ENCODE peak calls at places on chromosomes 6 and 20, in six cellular contexts. W is uterus, Y is lower leg skin, R is right lobe of liver, Q is A549, N is breast epithelium. I is an unnamed sample.

GRCh38 chr6:4280721-4281120 is 145.3 kb upstream of the ECI2 start:
- DNase-seq in R (no peak), Q (peak), N (no peak), Y (peak), W (no peak), I (no peak)

GRCh38 chr6:39202166-39202565 is 27.1 kb downstream of the KCNK5 start:
- DNase-seq in Q (no peak), Y (no peak), W (no peak), N (no peak), R (no peak), I (no peak)

GRCh38 chr6:9456241-9456658 is 958.6 kb downstream of the TFAP2A start:
- DNase-seq in Q (no peak), R (no peak), N (no peak), Y (no peak), W (no peak), I (no peak)

GRCh38 chr6:46997646-46998045 is 44.5 kb downstream of the ADGRF1 start:
- DNase-seq in R (no peak), Y (no peak), Q (no peak), W (no peak), N (no peak), I (no peak)

GRCh38 chr6:147022041-147022440 is 182.2 kb upstream of the STXBP5 start:
- DNase-seq in Y (no peak), W (no peak), Q (no peak), R (no peak), N (no peak), I (no peak)

GRCh38 chr6:97055743-97056142 is 131.2 kb downstream of the KLHL32 start:
- DNase-seq in Y (no peak), Q (no peak), W (no peak), R (no peak), N (no peak), I (no peak)

GRCh38 chr20:18793625-18794427 is 19.8 kb upstream of the SCP2D1 start:
- DNase-seq in R (peak), Y (peak), N (peak), W (peak), Q (peak), I (peak)

GRCh38 chr20:37279820-37280219 is 9.6 kb upstream of the MANBAL start:
- DNase-seq in W (no peak), Q (no peak), N (no peak), Y (no peak), R (no peak), I (no peak)

GRCh38 chr6:161418458-161418945 is 144.6 kb upstream of the AGPAT4 start:
- DNase-seq in Y (peak), N (no peak), R (no peak), Q (peak), W (peak), I (peak)

GRCh38 chr6:36873612-36874011 is 991 bp downstream of the PPIL1 start:
- DNase-seq in Q (peak), N (no peak), W (no peak), Y (no peak), R (no peak), I (no peak)

GRCh38 chr6:100175814-100176275 is 181.8 kb upstream of the MCHR2 start:
- DNase-seq in Y (no peak), W (no peak), N (no peak), Q (peak), R (no peak), I (no peak)

GRCh38 chr6:72218125-72218524 is 331.8 kb downstream of the RIMS1 start:
- DNase-seq in Y (no peak), N (no peak), Q (peak), W (no peak), R (peak), I (no peak)

DNA sequence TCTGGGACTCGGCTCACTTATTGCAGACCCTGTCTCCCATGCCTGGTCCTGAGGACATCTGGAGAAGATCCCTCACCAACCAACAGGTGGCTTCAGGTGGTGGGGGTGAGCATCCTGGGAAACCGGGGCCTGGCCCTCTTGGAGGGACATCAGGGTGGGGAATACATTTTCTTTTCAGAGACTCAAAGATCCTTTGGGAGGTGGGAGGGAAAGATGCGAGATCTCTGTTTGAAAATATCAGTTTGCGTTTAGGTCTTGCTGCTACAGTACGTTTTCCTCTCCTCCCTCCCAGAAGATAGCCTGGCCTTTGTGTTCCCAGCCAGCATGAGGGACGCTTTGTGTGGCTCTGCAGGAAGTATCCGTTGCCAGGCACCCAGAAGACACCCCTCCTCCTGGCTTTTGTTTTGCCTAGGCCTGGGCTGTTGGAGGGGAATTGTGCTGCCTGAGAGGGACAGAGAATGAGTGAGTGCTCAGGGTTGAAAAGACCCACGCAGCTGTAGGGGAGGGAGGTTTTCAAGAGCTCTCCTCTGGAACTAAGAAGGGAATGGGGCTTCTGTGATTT is 21.8 kb upstream of the SLC2A12 start:
- DNase-seq in R (no peak), Y (no peak), N (no peak), W (no peak), Q (no peak), I (no peak)
- H3K4me3 ChIP-seq in R (no peak), Y (no peak), N (no peak), W (no peak), Q (no peak), I (no peak)

GRCh38 chr20:55424446-55424845 is 580.9 kb downstream of the CBLN4 start:
- DNase-seq in Y (no peak), Q (no peak), N (no peak), W (no peak), R (no peak), I (no peak)
- TF ChIP-seq POLR2A in Y (no peak), Q (no peak), N (no peak), W (no peak), R (no peak), I (no peak)

DNA sequence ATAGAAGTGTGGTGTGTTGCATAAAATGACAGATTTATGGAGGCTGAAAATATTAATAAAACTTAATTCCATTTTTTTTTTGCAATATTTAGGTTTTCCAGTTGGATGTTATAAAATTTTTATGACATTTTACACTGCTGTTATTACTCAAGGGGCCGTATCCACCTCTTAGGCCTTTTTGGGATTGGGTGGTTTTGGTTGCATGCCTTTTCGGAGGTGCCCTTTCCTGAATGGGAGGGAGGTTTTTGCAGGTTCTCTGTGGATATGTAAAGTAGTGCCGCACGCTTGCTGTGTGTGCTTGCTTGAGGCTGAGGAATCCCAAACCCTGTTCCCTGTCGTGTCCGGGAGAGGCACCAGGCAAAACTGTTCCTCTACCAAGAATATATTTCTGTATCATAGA is 6.8 kb downstream of the ARID1B start:
- DNase-seq in Q (no peak), W (no peak), R (no peak), Y (no peak), N (no peak), I (no peak)
- H3K4me3 ChIP-seq in Q (no peak), W (no peak), R (no peak), Y (no peak), N (peak), I (peak)

DNA sequence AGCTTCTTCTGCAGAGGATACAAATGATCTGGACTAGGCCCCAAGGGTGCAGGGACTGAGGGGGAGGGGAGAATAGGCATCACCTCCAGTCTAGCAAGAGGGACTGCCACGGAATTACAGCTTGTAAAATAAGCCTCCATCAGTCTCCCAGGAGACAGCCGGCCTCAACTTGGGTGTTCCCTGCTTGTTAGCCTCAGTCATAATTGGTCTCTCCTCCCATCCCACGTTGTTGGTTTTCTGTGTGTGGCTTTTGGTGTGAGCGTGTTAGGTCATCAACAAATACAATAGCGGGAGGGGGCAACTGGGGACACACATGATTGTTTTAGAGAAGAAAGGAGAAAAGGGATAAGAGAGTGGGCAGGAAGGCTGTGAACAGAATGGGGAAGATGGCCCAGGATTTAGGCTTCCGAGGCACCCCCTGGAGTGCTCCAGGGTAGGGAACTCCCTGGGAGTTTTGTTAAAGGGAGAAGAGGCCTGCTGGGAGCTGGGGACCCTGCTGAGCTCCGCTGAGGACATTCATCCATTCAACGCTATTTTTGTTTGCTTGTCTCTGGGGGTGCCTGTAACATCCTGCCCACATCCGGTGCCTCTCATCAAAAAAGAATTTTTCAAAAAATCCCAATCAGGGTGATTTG is 9.2 kb downstream of the FOXA2 start:
- DNase-seq in W (no peak), Q (peak), N (no peak), R (no peak), Y (no peak), I (no peak)
- TF ChIP-seq POLR2A in W (no peak), Q (no peak), N (no peak), R (no peak), Y (no peak), I (no peak)

GRCh38 chr6:56690519-56691200 is 48.0 kb upstream of the DST start:
- DNase-seq in W (no peak), Q (no peak), Y (no peak), R (no peak), N (no peak), I (no peak)

GRCh38 chr6:56689663-56690062 is 47.0 kb upstream of the DST start:
- DNase-seq in R (no peak), Q (no peak), Y (no peak), N (no peak), W (no peak), I (no peak)

GRCh38 chr6:56693246-56693607 is 50.5 kb upstream of the DST start:
- DNase-seq in Q (peak), R (peak), N (peak), Y (peak), W (peak), I (peak)

GRCh38 chr6:56692586-56693245 is 50.0 kb upstream of the DST start:
- DNase-seq in N (no peak), R (no peak), Q (no peak), W (no peak), Y (no peak), I (no peak)

GRCh38 chr6:56691201-56691595 is 48.5 kb upstream of the DST start:
- DNase-seq in Y (no peak), N (no peak), R (no peak), W (no peak), Q (no peak), I (no peak)
- H3K4me3 ChIP-seq in Y (no peak), N (peak), R (peak), W (no peak), Q (peak), I (no peak)

GRCh38 chr20:62301773-62302340 is 940 bp upstream of the ADRM1 start:
- DNase-seq in N (peak), Y (peak), W (peak), R (peak), Q (peak), I (peak)

GRCh38 chr20:62299666-62300236 is 3.0 kb upstream of the ADRM1 start:
- DNase-seq in N (no peak), R (no peak), W (no peak), Q (no peak), Y (no peak), I (no peak)

GRCh38 chr20:62298577-62299249 is 4.1 kb upstream of the ADRM1 start:
- DNase-seq in Y (no peak), R (peak), N (no peak), Q (no peak), W (no peak), I (no peak)

GRCh38 chr20:62301111-62301668 is 1.6 kb upstream of the ADRM1 start:
- DNase-seq in W (no peak), R (no peak), Q (no peak), N (no peak), Y (no peak), I (no peak)

DNA sequence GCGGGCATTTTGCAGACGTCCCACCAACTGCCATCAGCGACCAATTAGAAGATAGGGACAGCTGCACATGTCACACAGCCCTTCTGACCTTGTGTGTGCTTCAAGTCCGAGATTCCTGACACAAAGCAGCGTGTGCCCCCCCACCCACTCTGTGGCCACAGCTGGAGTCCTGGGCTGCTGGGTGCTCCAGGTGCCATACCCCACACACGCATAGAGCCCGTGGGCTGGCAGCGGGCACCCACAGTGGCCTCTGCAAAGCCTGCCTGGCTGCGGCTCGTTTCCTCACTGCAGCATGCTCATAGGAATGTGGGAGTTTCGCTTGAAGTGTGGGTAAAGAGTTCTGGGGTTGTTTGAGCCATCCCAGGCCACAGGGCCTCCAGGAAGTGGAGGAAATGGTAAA is 2.5 kb upstream of the ADRM1 start:
- DNase-seq in W (no peak), Y (no peak), N (no peak), Q (no peak), R (no peak), I (no peak)
- TF ChIP-seq POLR2A in W (no peak), Y (no peak), N (no peak), Q (no peak), R (no peak), I (no peak)

GRCh38 chr6:38064431-38064830 is 244.9 kb downstream of the ZFAND3 start:
- DNase-seq in Y (no peak), Q (no peak), N (no peak), R (no peak), W (no peak), I (no peak)

GRCh38 chr6:38063973-38064372 is 244.4 kb downstream of the ZFAND3 start:
- DNase-seq in R (no peak), N (no peak), Y (no peak), W (no peak), Q (no peak), I (no peak)

GRCh38 chr6:38067263-38067980 is 247.9 kb downstream of the ZFAND3 start:
- DNase-seq in Y (no peak), Q (no peak), W (no peak), N (no peak), R (no peak), I (no peak)

GRCh38 chr6:38068854-38069253 is 249.3 kb downstream of the ZFAND3 start:
- DNase-seq in Y (no peak), R (no peak), Q (peak), W (no peak), N (no peak), I (peak)

GRCh38 chr6:38065734-38066133 is 246.2 kb downstream of the ZFAND3 start:
- DNase-seq in N (no peak), R (no peak), W (no peak), Q (no peak), Y (no peak), I (no peak)
- H3K4me3 ChIP-seq in N (no peak), R (no peak), W (no peak), Q (no peak), Y (no peak), I (no peak)

DNA sequence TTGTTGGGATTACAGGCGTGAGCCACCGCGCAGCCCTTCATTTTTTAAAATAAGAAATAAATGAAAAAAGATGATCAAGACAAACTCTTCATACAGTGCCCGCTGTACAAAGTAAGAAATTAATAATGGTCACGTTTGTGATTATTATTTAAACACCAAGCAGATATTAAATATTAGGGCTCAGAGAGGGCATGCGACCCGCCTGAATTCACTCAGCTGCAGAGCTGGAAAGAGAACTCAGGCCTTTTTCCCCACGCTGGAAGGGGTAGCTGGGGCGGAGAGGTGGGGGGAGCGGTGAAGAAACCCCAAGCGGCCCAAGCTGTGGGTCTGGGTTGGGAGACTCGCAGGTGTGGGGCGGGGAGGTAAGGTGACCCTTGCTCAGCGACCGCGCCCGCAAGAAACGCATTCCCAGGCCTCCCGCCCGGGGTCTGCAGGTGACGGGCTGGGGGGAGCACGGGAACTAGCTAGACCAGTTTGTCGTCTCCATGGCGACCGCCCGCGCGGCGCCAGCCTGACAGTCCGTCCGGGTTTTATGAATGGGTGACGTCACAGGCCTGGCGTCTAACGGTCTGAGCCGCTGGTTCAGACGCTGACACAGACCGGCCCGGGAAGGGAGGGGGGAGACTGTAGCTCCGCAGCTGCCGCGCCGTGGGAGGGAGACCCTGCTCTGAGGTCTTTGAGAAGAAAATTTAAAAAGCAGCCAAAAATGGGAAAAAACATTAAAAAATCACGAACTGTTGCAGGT is 1.1 kb upstream of the ID1 start:
- DNase-seq in R (peak), Y (peak), N (peak), W (peak), Q (peak), I (peak)
- TF ChIP-seq POLR2A in R (peak), Y (no peak), N (no peak), W (peak), Q (peak), I (peak)

DNA sequence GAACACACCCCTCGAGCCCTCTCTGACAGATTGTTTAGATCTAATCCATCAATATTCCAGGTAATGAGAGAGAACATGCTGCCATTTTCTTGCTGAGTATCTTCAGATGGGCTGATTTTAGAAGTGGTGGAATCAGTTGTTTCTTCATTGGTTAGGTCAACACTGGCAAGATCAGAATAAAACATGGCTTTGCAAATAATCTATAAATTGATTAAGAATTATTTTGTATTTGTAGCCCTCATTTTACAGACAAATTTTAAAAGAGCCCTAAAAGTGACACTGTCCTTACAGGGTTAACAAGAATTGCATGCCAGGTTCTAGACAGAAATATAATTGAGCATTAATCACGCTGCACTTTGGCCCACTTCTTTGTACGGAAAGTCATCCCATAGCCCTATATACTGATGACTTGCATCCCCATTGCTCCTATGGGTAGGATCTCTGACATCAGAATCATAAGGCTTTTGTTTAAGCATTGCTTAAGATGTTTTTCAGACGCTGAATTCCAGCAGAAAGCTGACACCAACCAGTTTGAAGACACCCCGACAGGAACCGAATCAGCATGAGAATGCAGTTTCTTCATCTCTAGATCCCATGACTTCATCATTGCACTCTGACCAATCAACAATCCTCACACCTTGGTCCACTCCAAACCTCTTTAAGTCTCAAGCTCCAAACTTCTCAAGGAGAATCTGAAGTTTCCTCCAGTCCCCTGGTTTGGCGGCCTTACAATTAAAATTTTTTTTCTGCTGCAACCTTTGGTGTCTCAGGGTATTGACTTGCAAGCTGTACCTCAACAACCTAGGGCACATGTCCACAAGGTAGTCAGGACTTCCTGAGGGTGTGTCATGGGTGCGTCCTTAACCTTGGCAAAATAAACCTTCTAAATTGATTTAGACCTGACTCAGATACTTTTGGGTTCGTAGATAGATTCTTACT is 7.9 kb downstream of the TDP2 start:
- DNase-seq in Q (peak), R (no peak), W (no peak), N (no peak), Y (no peak), I (no peak)
- H3K4me3 ChIP-seq in Q (no peak), R (no peak), W (no peak), N (no peak), Y (no peak), I (no peak)